ENCODE peak calls at places on chromosome 3, in ten cellular contexts. J is C1 segment of cervical spinal cord; T is foreskin fibroblast; A is RWPE1; W is AG08396; C is astrocyte; X is HCT116; N is stimulated activated CD4-positive, alpha-beta T cell treated with anti-CD3 and anti-CD28 coated beads, TNF-alpha, amount 100 ng/mL, for 1 hour; S is MV-4-11; B is iris pigment epithelial cell. R is an unnamed sample.

GRCh38 chr3:111668912-111669488 is 73.9 kb upstream of the ZBED2 start:
- DNase-seq in X (peak; percentile 47), A (peak; percentile 55), N (no peak), C (peak; percentile 61), J (no peak), B (peak; percentile 70), T (peak; percentile 75), W (peak; percentile 45), S (peak; percentile 56), R (no peak)

GRCh38 chr3:33773627-33774026 is 24.8 kb upstream of the PDCD6IP start:
- DNase-seq in T (peak; percentile 71), B (no peak), S (no peak), C (no peak), J (no peak), N (no peak), W (no peak), X (no peak), A (no peak), R (no peak)

GRCh38 chr3:5138214-5138981 is 16.3 kb downstream of the ARL8B start:
- DNase-seq in A (no peak), J (no peak), W (no peak), X (no peak), S (no peak), B (peak; percentile 67), N (no peak), T (peak; percentile 83), C (peak; percentile 32), R (no peak)

GRCh38 chr3:194425399-194425798 is 26.3 kb upstream of the GP5 start:
- DNase-seq in N (no peak), A (no peak), S (no peak), X (no peak), W (no peak), J (no peak), B (no peak), T (no peak), C (no peak), R (no peak)

GRCh38 chr3:13470894-13471574 is 9.1 kb upstream of the HDAC11 start:
- DNase-seq in A (no peak), B (no peak), J (no peak), X (no peak), T (no peak), C (no peak), W (no peak), S (no peak), N (no peak), R (no peak)

GRCh38 chr3:178436773-178437172 is 99.5 kb upstream of the KCNMB2 start:
- DNase-seq in J (no peak), T (peak; percentile 59), S (peak; percentile 29), X (peak; percentile 16), W (peak; percentile 50), N (no peak), C (peak; percentile 59), A (peak; percentile 21), B (peak; percentile 54), R (no peak)

GRCh38 chr3:105800320-105800719 is 68.5 kb downstream of the CBLB start:
- DNase-seq in N (no peak), J (no peak), B (no peak), A (no peak), X (no peak), W (no peak), C (no peak), S (no peak), T (no peak), R (no peak)

GRCh38 chr3:58404396-58404795 is 29.2 kb downstream of the PDHB start:
- DNase-seq in T (peak; percentile 83), B (peak; percentile 81), S (no peak), W (peak; percentile 34), C (peak; percentile 90), X (no peak), N (no peak), A (peak; percentile 14), J (no peak), R (no peak)

GRCh38 chr3:197335428-197336132 is 37.2 kb upstream of the DLG1 start:
- DNase-seq in J (no peak), A (no peak), X (no peak), N (no peak), C (peak; percentile 54), B (no peak), T (no peak), S (peak; percentile 38), W (no peak), R (no peak)

GRCh38 chr3:11146771-11147363 is 7.4 kb upstream of the HRH1 start:
- DNase-seq in W (no peak), X (no peak), C (no peak), T (no peak), S (no peak), A (no peak), B (no peak), J (no peak), N (no peak), R (no peak)

GRCh38 chr3:45075821-45076625 is 49.9 kb downstream of the CLEC3B start:
- DNase-seq in N (no peak), J (no peak), W (no peak), T (no peak), A (no peak), C (no peak), B (no peak), X (no peak), S (peak; percentile 28), R (no peak)

GRCh38 chr3:192372627-192373026 is 354.7 kb downstream of the FGF12 start:
- DNase-seq in C (no peak), X (no peak), B (no peak), N (no peak), J (no peak), S (no peak), T (no peak), A (no peak), W (no peak), R (no peak)

GRCh38 chr3:47057212-47057671 is 77.8 kb downstream of the NBEAL2 start:
- DNase-seq in W (peak; percentile 5), B (peak; percentile 35), C (peak; percentile 69), J (no peak), N (no peak), S (no peak), A (peak; percentile 1), T (peak; percentile 15), X (no peak), R (peak; percentile 50)

GRCh38 chr3:35664460-35664919 is 25.2 kb downstream of the ARPP21 start:
- DNase-seq in W (peak; percentile 3), X (no peak), N (no peak), J (no peak), S (peak; percentile 9), C (peak; percentile 79), A (no peak), T (peak; percentile 50), B (peak; percentile 57), R (no peak)

GRCh38 chr3:17411157-17411877 is 331.1 kb downstream of the TBC1D5 start:
- DNase-seq in X (no peak), T (no peak), A (no peak), W (no peak), S (no peak), B (no peak), C (no peak), J (no peak), N (no peak), R (no peak)

GRCh38 chr3:28388978-28389377 is 40.4 kb upstream of the AZI2 start:
- DNase-seq in C (no peak), B (no peak), T (no peak), X (no peak), A (no peak), J (no peak), W (no peak), S (no peak), N (no peak), R (no peak)

GRCh38 chr3:106249159-106249558 is 380.3 kb upstream of the CBLB start:
- DNase-seq in S (peak; percentile 25), J (no peak), T (peak; percentile 84), N (no peak), A (peak; percentile 6), C (peak; percentile 67), B (peak; percentile 84), W (peak; percentile 8), X (no peak), R (no peak)

GRCh38 chr3:72112435-72112834 is 327.5 kb upstream of the PROK2 start:
- DNase-seq in J (no peak), N (no peak), W (no peak), A (no peak), X (no peak), C (no peak), T (no peak), S (no peak), B (no peak), R (no peak)

GRCh38 chr3:151992326-151993041 is 119.0 kb downstream of the SUCNR1 start:
- DNase-seq in T (no peak), W (no peak), X (no peak), S (no peak), A (no peak), N (no peak), J (no peak), C (no peak), B (no peak), R (no peak)

GRCh38 chr3:141094851-141095545 is 43.9 kb downstream of the SPSB4 start:
- DNase-seq in C (peak; percentile 68), T (peak; percentile 48), W (peak; percentile 36), S (no peak), J (no peak), X (no peak), B (peak; percentile 71), N (no peak), A (no peak), R (no peak)

GRCh38 chr3:39254806-39255449 is 24.9 kb downstream of the CX3CR1 start:
- DNase-seq in T (peak; percentile 24), C (peak; percentile 73), B (peak; percentile 17), A (peak; percentile 32), N (no peak), X (no peak), W (no peak), S (peak; percentile 39), J (no peak), R (no peak)

GRCh38 chr3:177250108-177250507 is 52.8 kb upstream of the TBL1XR1 start:
- DNase-seq in A (no peak), B (no peak), X (no peak), W (no peak), J (no peak), T (no peak), S (no peak), N (no peak), C (no peak), R (no peak)

GRCh38 chr3:155870945-155871745 is 695 bp downstream of the GMPS start:
- DNase-seq in W (peak; percentile 55), C (no peak), T (peak; percentile 70), X (no peak), J (peak; percentile 11), S (peak; percentile 31), A (peak; percentile 57), N (peak; percentile 20), B (peak; percentile 42), R (peak; percentile 22)

GRCh38 chr3:130950641-130951040 is 56.8 kb downstream of the ATP2C1 start:
- DNase-seq in X (no peak), T (peak; percentile 65), C (peak; percentile 43), S (no peak), N (no peak), J (no peak), A (no peak), W (peak; percentile 15), B (peak; percentile 82), R (no peak)

GRCh38 chr3:4757949-4758855 is 221.0 kb upstream of the BHLHE40 start:
- DNase-seq in A (no peak), W (no peak), J (no peak), S (no peak), C (no peak), T (no peak), B (no peak), N (no peak), X (no peak), R (no peak)

GRCh38 chr3:195195321-195196209 is 75.4 kb downstream of the XXYLT1 start:
- DNase-seq in C (no peak), B (no peak), S (no peak), T (no peak), N (no peak), X (no peak), J (no peak), W (no peak), A (no peak), R (no peak)

GRCh38 chr3:63763156-63763555 is 55.9 kb upstream of the C3orf49 start:
- DNase-seq in S (no peak), N (no peak), W (peak; percentile 10), A (peak; percentile 20), C (peak; percentile 27), B (peak; percentile 30), J (no peak), X (no peak), T (peak; percentile 77), R (no peak)

GRCh38 chr3:138547342-138547975 is 46.6 kb downstream of the CEP70 start:
- DNase-seq in N (no peak), A (peak; percentile 4), X (no peak), W (no peak), B (no peak), J (no peak), T (no peak), C (no peak), S (no peak), R (no peak)

R was measured in T follicular helper cell.